ENCODE peak calls at places on chromosomes 2 and 18, in four cellular contexts. One of them, this sample, is unnamed. For H3K27me3, the result is how much of the 10 kb centered on the place peaks cover.

GRCh38 chr2:28291811-28292455 is 100.7 kb upstream of the FOSL2 start:
- DNase-seq in fibroblast of lung: peak
- DNase-seq in tibial artery: no peak
- DNase-seq in ovary: no peak
- DNase-seq in this sample: no peak

GRCh38 chr2:101120124-101120996 is 30.8 kb downstream of the TBC1D8 start:
- DNase-seq in tibial artery: peak
- DNase-seq in ovary: no peak
- DNase-seq in fibroblast of lung: peak
- DNase-seq in this sample: peak

GRCh38 chr2:100984892-100985307 is 17.2 kb upstream of the RPL31 start:
- DNase-seq in tibial artery: peak
- DNase-seq in ovary: peak
- DNase-seq in fibroblast of lung: peak
- DNase-seq in this sample: peak

GRCh38 chr2:54997826-54998225 is 52.4 kb downstream of the RTN4 start:
- DNase-seq in fibroblast of lung: no peak
- DNase-seq in ovary: no peak
- DNase-seq in tibial artery: no peak
- DNase-seq in this sample: no peak

GRCh38 chr2:177024760-177025159 is 187.8 kb upstream of the HNRNPA3 start:
- DNase-seq in ovary: no peak
- DNase-seq in fibroblast of lung: no peak
- DNase-seq in tibial artery: no peak
- DNase-seq in this sample: no peak

GRCh38 chr2:175929850-175930249 is 72.2 kb downstream of the LNPK start:
- DNase-seq in ovary: no peak
- DNase-seq in tibial artery: no peak
- DNase-seq in fibroblast of lung: peak
- DNase-seq in this sample: no peak

GRCh38 chr2:100861340-100861739 is 41.4 kb downstream of the NPAS2 start:
- DNase-seq in fibroblast of lung: no peak
- DNase-seq in ovary: no peak
- DNase-seq in tibial artery: no peak
- DNase-seq in this sample: no peak

GRCh38 chr2:2877427-2877826 is 500.2 kb downstream of the EIPR1 start:
- DNase-seq in ovary: no peak
- DNase-seq in tibial artery: no peak
- DNase-seq in fibroblast of lung: no peak
- DNase-seq in this sample: no peak

GRCh38 chr2:74516070-74516633 is 1.9 kb downstream of the TLX2 start:
- DNase-seq in ovary: no peak
- DNase-seq in fibroblast of lung: no peak
- DNase-seq in tibial artery: peak
- DNase-seq in this sample: peak
- H3K27me3 ChIP-seq in ovary: under half
- H3K27me3 ChIP-seq in fibroblast of lung: half or more
- H3K27me3 ChIP-seq in tibial artery: half or more
- H3K27me3 ChIP-seq in this sample: half or more

GRCh38 chr2:83971547-83971946 is 487.5 kb downstream of the SUCLG1 start:
- DNase-seq in fibroblast of lung: no peak
- DNase-seq in ovary: no peak
- DNase-seq in tibial artery: no peak
- DNase-seq in this sample: no peak

GRCh38 chr2:83970262-83970929 is 488.7 kb downstream of the SUCLG1 start:
- DNase-seq in fibroblast of lung: no peak
- DNase-seq in tibial artery: no peak
- DNase-seq in ovary: no peak
- DNase-seq in this sample: no peak

GRCh38 chr2:83969085-83969484 is 490.0 kb downstream of the SUCLG1 start:
- DNase-seq in tibial artery: no peak
- DNase-seq in fibroblast of lung: no peak
- DNase-seq in ovary: no peak
- DNase-seq in this sample: no peak

GRCh38 chr2:83972123-83972522 is 487.0 kb downstream of the SUCLG1 start:
- DNase-seq in fibroblast of lung: no peak
- DNase-seq in tibial artery: no peak
- DNase-seq in ovary: no peak
- DNase-seq in this sample: no peak

GRCh38 chr2:83967854-83968253 is 491.2 kb downstream of the SUCLG1 start:
- DNase-seq in fibroblast of lung: no peak
- DNase-seq in tibial artery: no peak
- DNase-seq in ovary: no peak
- DNase-seq in this sample: no peak
- TF ChIP-seq CTCF in fibroblast of lung: no peak
- TF ChIP-seq CTCF in tibial artery: no peak
- TF ChIP-seq CTCF in ovary: no peak
- TF ChIP-seq CTCF in this sample: no peak

GRCh38 chr18:32769242-32770180 is 3.3 kb downstream of the KLHL14 start:
- DNase-seq in fibroblast of lung: no peak
- DNase-seq in ovary: no peak
- DNase-seq in tibial artery: no peak
- DNase-seq in this sample: no peak
- H3K27me3 ChIP-seq in fibroblast of lung: under half
- H3K27me3 ChIP-seq in ovary: under half
- H3K27me3 ChIP-seq in tibial artery: under half
- H3K27me3 ChIP-seq in this sample: half or more

GRCh38 chr2:73730810-73731209 is 6.3 kb downstream of the TPRKB start:
- DNase-seq in tibial artery: no peak
- DNase-seq in ovary: no peak
- DNase-seq in fibroblast of lung: no peak
- DNase-seq in this sample: no peak

GRCh38 chr2:73728711-73729110 is 8.4 kb downstream of the TPRKB start:
- DNase-seq in fibroblast of lung: no peak
- DNase-seq in ovary: no peak
- DNase-seq in tibial artery: no peak
- DNase-seq in this sample: no peak

GRCh38 chr2:73728043-73728442 is 9.1 kb downstream of the TPRKB start:
- DNase-seq in fibroblast of lung: no peak
- DNase-seq in tibial artery: no peak
- DNase-seq in ovary: no peak
- DNase-seq in this sample: no peak
- TF ChIP-seq CTCF in fibroblast of lung: no peak
- TF ChIP-seq CTCF in tibial artery: no peak
- TF ChIP-seq CTCF in ovary: no peak
- TF ChIP-seq CTCF in this sample: no peak

GRCh38 chr2:41968182-41968578 is 79.6 kb upstream of the PKDCC start:
- DNase-seq in tibial artery: no peak
- DNase-seq in ovary: no peak
- DNase-seq in fibroblast of lung: no peak
- DNase-seq in this sample: no peak

GRCh38 chr2:41972819-41973218 is 75.0 kb upstream of the PKDCC start:
- DNase-seq in fibroblast of lung: no peak
- DNase-seq in tibial artery: no peak
- DNase-seq in ovary: no peak
- DNase-seq in this sample: no peak

GRCh38 chr2:41970898-41971660 is 76.7 kb upstream of the PKDCC start:
- DNase-seq in tibial artery: no peak
- DNase-seq in fibroblast of lung: peak
- DNase-seq in ovary: no peak
- DNase-seq in this sample: no peak

GRCh38 chr2:41973871-41974270 is 74.0 kb upstream of the PKDCC start:
- DNase-seq in fibroblast of lung: no peak
- DNase-seq in tibial artery: no peak
- DNase-seq in ovary: no peak
- DNase-seq in this sample: no peak

DNA sequence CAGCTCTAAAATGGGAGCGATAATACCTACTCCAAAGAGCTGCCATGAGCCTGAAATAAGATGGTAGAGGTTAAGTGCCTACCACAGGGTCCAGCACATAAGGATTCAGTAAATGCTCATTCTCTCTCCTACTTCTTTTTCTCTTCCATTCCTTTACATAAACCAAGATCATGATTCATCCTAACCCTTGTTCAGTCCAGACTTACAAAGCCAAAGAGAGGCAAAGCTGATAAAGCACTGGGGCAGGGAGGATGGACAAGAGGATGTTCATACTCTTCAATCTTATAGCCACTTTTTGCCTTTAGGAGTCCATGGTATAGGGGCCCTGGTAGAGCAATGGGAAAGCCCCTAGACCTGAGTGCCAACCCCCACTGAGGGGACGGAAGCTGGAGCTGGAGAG is 75.6 kb upstream of the PKDCC start:
- DNase-seq in tibial artery: no peak
- DNase-seq in fibroblast of lung: peak
- DNase-seq in ovary: no peak
- DNase-seq in this sample: no peak
- H3K27me3 ChIP-seq in tibial artery: under half
- H3K27me3 ChIP-seq in fibroblast of lung: under half
- H3K27me3 ChIP-seq in ovary: under half
- H3K27me3 ChIP-seq in this sample: under half

DNA sequence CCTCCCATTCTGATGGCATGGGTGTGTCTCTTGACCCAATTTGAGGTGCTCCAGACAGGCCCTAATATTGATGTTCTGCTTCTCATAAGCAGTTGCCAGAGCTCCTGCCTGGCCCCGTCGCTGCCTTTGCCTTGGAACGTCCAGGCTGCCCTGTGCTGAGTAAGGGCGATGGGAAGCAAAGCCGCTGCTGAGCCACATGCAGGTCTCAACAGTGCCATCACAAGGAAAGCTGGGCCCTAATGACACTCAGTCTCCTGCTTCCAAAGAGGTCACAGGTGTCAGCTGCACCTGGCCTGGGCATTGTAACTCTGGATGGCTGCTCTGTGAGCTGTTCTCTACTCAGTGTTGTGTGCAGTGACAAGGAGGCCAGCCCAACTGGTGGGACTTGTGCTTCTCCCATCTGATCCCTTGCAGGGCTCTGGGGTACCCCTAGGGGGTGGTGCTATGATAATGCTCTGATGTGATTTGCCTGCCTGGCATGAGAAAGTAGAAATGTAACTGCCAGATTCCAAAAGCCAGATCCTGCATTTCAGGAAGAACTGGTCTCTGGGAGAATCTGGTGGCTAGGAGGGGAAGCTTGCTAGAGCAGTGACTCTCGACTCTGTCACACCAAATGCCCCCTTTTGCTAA is 8.7 kb downstream of the TTC39C start:
- DNase-seq in tibial artery: no peak
- DNase-seq in ovary: no peak
- DNase-seq in fibroblast of lung: no peak
- DNase-seq in this sample: no peak
- TF ChIP-seq CTCF in tibial artery: no peak
- TF ChIP-seq CTCF in ovary: no peak
- TF ChIP-seq CTCF in fibroblast of lung: peak
- TF ChIP-seq CTCF in this sample: no peak

GRCh38 chr2:88195247-88195646 is 25.1 kb downstream of the THNSL2 start:
- DNase-seq in tibial artery: no peak
- DNase-seq in ovary: no peak
- DNase-seq in fibroblast of lung: no peak
- DNase-seq in this sample: no peak
- H3K27me3 ChIP-seq in tibial artery: half or more
- H3K27me3 ChIP-seq in ovary: under half
- H3K27me3 ChIP-seq in fibroblast of lung: under half
- H3K27me3 ChIP-seq in this sample: under half

GRCh38 chr2:80499095-80499494 is 194.5 kb upstream of the LRRTM1 start:
- DNase-seq in fibroblast of lung: peak
- DNase-seq in ovary: no peak
- DNase-seq in tibial artery: no peak
- DNase-seq in this sample: no peak
- TF ChIP-seq CTCF in fibroblast of lung: peak
- TF ChIP-seq CTCF in ovary: no peak
- TF ChIP-seq CTCF in tibial artery: no peak
- TF ChIP-seq CTCF in this sample: no peak

This sample was measured in left lung.